ENCODE peak calls at places on chromosomes 6 and 20, in ten cellular contexts. M is GM23248; D is effector CD4-positive, alpha-beta T cell; V is fibroblast of mammary gland; P is dermis blood vessel endothelial cell; H is RWPE1; A is sciatic nerve; E is fibroblast of gingiva; U is dorsolateral prefrontal cortex; F is ovary. O is an unnamed sample.

GRCh38 chr20:15077733-15078132 is 740.3 kb upstream of the FLRT3 start:
- DNase-seq in H (no peak), V (no peak), F (no peak), M (no peak), U (no peak), P (no peak), D (no peak), A (no peak), E (no peak), O (no peak)

GRCh38 chr6:169868458-169868857 is 117.0 kb downstream of the ERMARD start:
- DNase-seq in M (peak), F (no peak), E (no peak), A (no peak), U (no peak), D (peak), P (peak), V (no peak), H (no peak), O (no peak)

GRCh38 chr20:56626367-56627121 is 2.6 kb upstream of the TFAP2C start:
- DNase-seq in V (peak), H (peak), F (no peak), E (no peak), P (peak), M (peak), A (no peak), D (no peak), U (no peak), O (peak)

GRCh38 chr6:167907837-167908681 is 81.3 kb downstream of the AFDN start:
- DNase-seq in P (peak), U (no peak), F (no peak), E (no peak), H (peak), V (peak), M (peak), D (no peak), A (no peak), O (peak)

GRCh38 chr6:159969204-159969912 is 476 bp downstream of the IGF2R start:
- DNase-seq in D (no peak), A (peak), U (no peak), P (peak), F (peak), H (no peak), M (peak), E (no peak), V (no peak), O (peak)

GRCh38 chr6:37171141-37171969 is 1.4 kb downstream of the PIM1 start:
- DNase-seq in A (peak), V (peak), E (no peak), P (peak), M (peak), U (no peak), F (peak), D (peak), H (peak), O (peak)

GRCh38 chr6:39884696-39885095 is 49.6 kb downstream of the MOCS1 start:
- DNase-seq in A (no peak), U (no peak), D (no peak), M (peak), H (no peak), E (no peak), V (peak), F (no peak), P (no peak), O (no peak)

GRCh38 chr20:35004749-35005462 is 49.2 kb downstream of the MYH7B start:
- DNase-seq in M (no peak), U (peak), D (no peak), E (no peak), H (no peak), A (peak), P (no peak), F (peak), V (no peak), O (no peak)

GRCh38 chr6:67986694-67987232 is 648.3 kb upstream of the ADGRB3 start:
- DNase-seq in M (no peak), A (no peak), U (no peak), E (no peak), V (no peak), D (no peak), F (no peak), P (no peak), H (no peak), O (no peak)

GRCh38 chr6:164563866-164564265 is 745.5 kb downstream of the C6orf118 start:
- DNase-seq in A (no peak), F (no peak), E (no peak), V (no peak), M (no peak), H (no peak), P (no peak), D (no peak), U (no peak), O (no peak)